ENCODE peak calls at places on chromosomes 3 and 15, in eight cellular contexts. M is A549, N is ecto neural progenitor cell, R is SHP77, F is ureter, O is Daoy, A is dermis blood vessel endothelial cell, X is NT2/D1. K is an unnamed sample.

GRCh38 chr3:192675958-192676649 is 51.2 kb downstream of the FGF12 start:
- DNase-seq in R (no peak), X (no peak), O (no peak), F (no peak), A (no peak), M (no peak), N (no peak), K (no peak)

GRCh38 chr15:34360298-34360697 is 6.7 kb downstream of the LPCAT4 start:
- DNase-seq in O (no peak), X (no peak), A (no peak), N (no peak), R (no peak), M (no peak), F (peak), K (no peak)

GRCh38 chr15:35519536-35520149 is 26.3 kb downstream of the DPH6 start:
- DNase-seq in X (no peak), N (no peak), A (peak), M (no peak), F (no peak), O (peak), R (peak), K (peak)

GRCh38 chr3:46427929-46428833 is 21.1 kb downstream of the CCRL2 start:
- DNase-seq in F (no peak), M (no peak), A (no peak), N (no peak), R (no peak), O (no peak), X (no peak), K (no peak)

GRCh38 chr3:127706312-127706711 is 33.6 kb downstream of the ABTB1 start:
- DNase-seq in X (no peak), F (no peak), M (no peak), N (peak), O (no peak), A (no peak), R (no peak), K (no peak)

GRCh38 chr3:179801263-179801662 is 148.4 kb downstream of the USP13 start:
- DNase-seq in N (no peak), X (no peak), F (no peak), R (no peak), A (no peak), M (no peak), O (no peak), K (no peak)

GRCh38 chr3:188834349-188834748 is 337.4 kb upstream of the TPRG1 start:
- DNase-seq in R (no peak), N (no peak), M (no peak), X (no peak), F (no peak), O (no peak), A (no peak), K (no peak)

GRCh38 chr3:148330486-148330885 is 367.2 kb upstream of the AGTR1 start:
- DNase-seq in F (no peak), X (no peak), O (no peak), M (no peak), R (peak), A (no peak), N (no peak), K (peak)

GRCh38 chr15:78374436-78375393 is 34.6 kb downstream of the CRABP1 start:
- DNase-seq in F (peak), M (peak), N (no peak), R (no peak), A (no peak), O (peak), X (no peak), K (no peak)

K was measured in A673.